ENCODE peak calls at places on chromosomes 1 and 21, in ten cellular contexts. One of them, this sample, is unnamed.
A peak's percentile ranks its signal among the peaks of the same experiment; 100 is the strongest.

GRCh38 chr21:42614391-42614790 is 39.0 kb upstream of the PDE9A start:
- DNase-seq in GOT3: no peak
- DNase-seq in AG08395: no peak
- DNase-seq in stimulated activated CD4-positive, alpha-beta T cell treated with anti-CD3 and anti-CD28 coated beads, Interleukin-2, amount 100 ng/mL, for 24 hours: peak; percentile 45
- DNase-seq in AG20443: no peak
- DNase-seq in SK-MEL-5: no peak
- DNase-seq in HTR-8/SVneo: no peak
- DNase-seq in substantia nigra: no peak
- DNase-seq in mesothelial cell of epicardium: no peak
- DNase-seq in choroid plexus epithelial cell: no peak
- DNase-seq in this sample: no peak

GRCh38 chr1:220652995-220653394 is 37.2 kb upstream of the C1orf115 start:
- DNase-seq in substantia nigra: no peak
- DNase-seq in HTR-8/SVneo: no peak
- DNase-seq in AG08395: no peak
- DNase-seq in GOT3: no peak
- DNase-seq in SK-MEL-5: no peak
- DNase-seq in choroid plexus epithelial cell: no peak
- DNase-seq in mesothelial cell of epicardium: no peak
- DNase-seq in stimulated activated CD4-positive, alpha-beta T cell treated with anti-CD3 and anti-CD28 coated beads, Interleukin-2, amount 100 ng/mL, for 24 hours: no peak
- DNase-seq in AG20443: no peak
- DNase-seq in this sample: no peak

GRCh38 chr1:198628064-198628455 is 10.8 kb upstream of the PTPRC start:
- DNase-seq in HTR-8/SVneo: no peak
- DNase-seq in SK-MEL-5: no peak
- DNase-seq in mesothelial cell of epicardium: no peak
- DNase-seq in stimulated activated CD4-positive, alpha-beta T cell treated with anti-CD3 and anti-CD28 coated beads, Interleukin-2, amount 100 ng/mL, for 24 hours: no peak
- DNase-seq in AG20443: no peak
- DNase-seq in substantia nigra: no peak
- DNase-seq in choroid plexus epithelial cell: no peak
- DNase-seq in GOT3: no peak
- DNase-seq in AG08395: no peak
- DNase-seq in this sample: no peak

GRCh38 chr1:230215049-230215448 is 148.0 kb downstream of the GALNT2 start:
- DNase-seq in stimulated activated CD4-positive, alpha-beta T cell treated with anti-CD3 and anti-CD28 coated beads, Interleukin-2, amount 100 ng/mL, for 24 hours: no peak
- DNase-seq in AG08395: peak; percentile 13
- DNase-seq in mesothelial cell of epicardium: no peak
- DNase-seq in SK-MEL-5: peak; percentile 48
- DNase-seq in GOT3: no peak
- DNase-seq in choroid plexus epithelial cell: peak; percentile 86
- DNase-seq in AG20443: peak; percentile 43
- DNase-seq in substantia nigra: peak; percentile 55
- DNase-seq in HTR-8/SVneo: peak; percentile 15
- DNase-seq in this sample: peak; percentile 83

GRCh38 chr21:25790122-25790951 is 55.6 kb downstream of the GABPA start:
- DNase-seq in HTR-8/SVneo: peak; percentile 42
- DNase-seq in stimulated activated CD4-positive, alpha-beta T cell treated with anti-CD3 and anti-CD28 coated beads, Interleukin-2, amount 100 ng/mL, for 24 hours: no peak
- DNase-seq in GOT3: no peak
- DNase-seq in substantia nigra: no peak
- DNase-seq in AG08395: peak; percentile 43
- DNase-seq in mesothelial cell of epicardium: no peak
- DNase-seq in AG20443: peak; percentile 42
- DNase-seq in choroid plexus epithelial cell: peak; percentile 71
- DNase-seq in SK-MEL-5: peak; percentile 61
- DNase-seq in this sample: peak; percentile 69

GRCh38 chr1:205229399-205229861 is 1.7 kb downstream of the TMCC2 start:
- DNase-seq in AG20443: peak; percentile 73
- DNase-seq in SK-MEL-5: peak; percentile 81
- DNase-seq in AG08395: peak; percentile 76
- DNase-seq in choroid plexus epithelial cell: peak; percentile 70
- DNase-seq in substantia nigra: peak; percentile 76
- DNase-seq in HTR-8/SVneo: peak; percentile 93
- DNase-seq in stimulated activated CD4-positive, alpha-beta T cell treated with anti-CD3 and anti-CD28 coated beads, Interleukin-2, amount 100 ng/mL, for 24 hours: peak; percentile 68
- DNase-seq in GOT3: no peak
- DNase-seq in mesothelial cell of epicardium: no peak
- DNase-seq in this sample: peak; percentile 59

GRCh38 chr1:109765896-109766615 is 2.3 kb upstream of the EPS8L3 start:
- DNase-seq in AG20443: no peak
- DNase-seq in HTR-8/SVneo: no peak
- DNase-seq in AG08395: no peak
- DNase-seq in substantia nigra: no peak
- DNase-seq in GOT3: no peak
- DNase-seq in stimulated activated CD4-positive, alpha-beta T cell treated with anti-CD3 and anti-CD28 coated beads, Interleukin-2, amount 100 ng/mL, for 24 hours: no peak
- DNase-seq in SK-MEL-5: no peak
- DNase-seq in mesothelial cell of epicardium: peak; percentile 14
- DNase-seq in choroid plexus epithelial cell: no peak
- DNase-seq in this sample: no peak

GRCh38 chr1:4395676-4396075 is 258.7 kb upstream of the AJAP1 start:
- DNase-seq in GOT3: no peak
- DNase-seq in AG20443: no peak
- DNase-seq in substantia nigra: no peak
- DNase-seq in SK-MEL-5: no peak
- DNase-seq in stimulated activated CD4-positive, alpha-beta T cell treated with anti-CD3 and anti-CD28 coated beads, Interleukin-2, amount 100 ng/mL, for 24 hours: no peak
- DNase-seq in HTR-8/SVneo: no peak
- DNase-seq in choroid plexus epithelial cell: no peak
- DNase-seq in mesothelial cell of epicardium: no peak
- DNase-seq in AG08395: no peak
- DNase-seq in this sample: no peak

GRCh38 chr1:53477626-53478025 is 18.4 kb downstream of the DMRTB1 start:
- DNase-seq in SK-MEL-5: no peak
- DNase-seq in AG20443: no peak
- DNase-seq in AG08395: no peak
- DNase-seq in mesothelial cell of epicardium: no peak
- DNase-seq in substantia nigra: no peak
- DNase-seq in HTR-8/SVneo: no peak
- DNase-seq in GOT3: no peak
- DNase-seq in choroid plexus epithelial cell: no peak
- DNase-seq in stimulated activated CD4-positive, alpha-beta T cell treated with anti-CD3 and anti-CD28 coated beads, Interleukin-2, amount 100 ng/mL, for 24 hours: no peak
- DNase-seq in this sample: no peak

GRCh38 chr1:95829581-95829980 is 595.6 kb downstream of the RWDD3 start:
- DNase-seq in choroid plexus epithelial cell: no peak
- DNase-seq in GOT3: no peak
- DNase-seq in AG20443: no peak
- DNase-seq in AG08395: no peak
- DNase-seq in HTR-8/SVneo: no peak
- DNase-seq in substantia nigra: no peak
- DNase-seq in stimulated activated CD4-positive, alpha-beta T cell treated with anti-CD3 and anti-CD28 coated beads, Interleukin-2, amount 100 ng/mL, for 24 hours: no peak
- DNase-seq in SK-MEL-5: no peak
- DNase-seq in mesothelial cell of epicardium: no peak
- DNase-seq in this sample: no peak

GRCh38 chr1:208683141-208683540 is 439.0 kb upstream of the PLXNA2 start:
- DNase-seq in choroid plexus epithelial cell: no peak
- DNase-seq in stimulated activated CD4-positive, alpha-beta T cell treated with anti-CD3 and anti-CD28 coated beads, Interleukin-2, amount 100 ng/mL, for 24 hours: no peak
- DNase-seq in HTR-8/SVneo: no peak
- DNase-seq in AG20443: no peak
- DNase-seq in mesothelial cell of epicardium: no peak
- DNase-seq in substantia nigra: no peak
- DNase-seq in GOT3: no peak
- DNase-seq in SK-MEL-5: no peak
- DNase-seq in AG08395: no peak
- DNase-seq in this sample: no peak

GRCh38 chr21:29540289-29540688 is 241.6 kb downstream of the BACH1 start:
- DNase-seq in HTR-8/SVneo: no peak
- DNase-seq in SK-MEL-5: peak; percentile 88
- DNase-seq in substantia nigra: no peak
- DNase-seq in GOT3: no peak
- DNase-seq in mesothelial cell of epicardium: no peak
- DNase-seq in AG08395: no peak
- DNase-seq in stimulated activated CD4-positive, alpha-beta T cell treated with anti-CD3 and anti-CD28 coated beads, Interleukin-2, amount 100 ng/mL, for 24 hours: no peak
- DNase-seq in AG20443: no peak
- DNase-seq in choroid plexus epithelial cell: peak; percentile 22
- DNase-seq in this sample: no peak

GRCh38 chr1:91645031-91645430 is 144.4 kb downstream of the CDC7 start:
- DNase-seq in GOT3: no peak
- DNase-seq in AG08395: no peak
- DNase-seq in substantia nigra: no peak
- DNase-seq in mesothelial cell of epicardium: no peak
- DNase-seq in choroid plexus epithelial cell: peak; percentile 13
- DNase-seq in HTR-8/SVneo: no peak
- DNase-seq in SK-MEL-5: no peak
- DNase-seq in AG20443: no peak
- DNase-seq in stimulated activated CD4-positive, alpha-beta T cell treated with anti-CD3 and anti-CD28 coated beads, Interleukin-2, amount 100 ng/mL, for 24 hours: no peak
- DNase-seq in this sample: no peak

GRCh38 chr1:243539636-243540035 is 283.8 kb downstream of the SDCCAG8 start:
- DNase-seq in AG20443: peak; percentile 9
- DNase-seq in HTR-8/SVneo: no peak
- DNase-seq in substantia nigra: no peak
- DNase-seq in GOT3: no peak
- DNase-seq in choroid plexus epithelial cell: no peak
- DNase-seq in AG08395: no peak
- DNase-seq in mesothelial cell of epicardium: no peak
- DNase-seq in SK-MEL-5: no peak
- DNase-seq in stimulated activated CD4-positive, alpha-beta T cell treated with anti-CD3 and anti-CD28 coated beads, Interleukin-2, amount 100 ng/mL, for 24 hours: no peak
- DNase-seq in this sample: no peak

GRCh38 chr1:28417441-28418277 is 48.1 kb downstream of the PHACTR4 start:
- DNase-seq in AG20443: peak; percentile 49
- DNase-seq in mesothelial cell of epicardium: no peak
- DNase-seq in AG08395: peak; percentile 37
- DNase-seq in stimulated activated CD4-positive, alpha-beta T cell treated with anti-CD3 and anti-CD28 coated beads, Interleukin-2, amount 100 ng/mL, for 24 hours: no peak
- DNase-seq in SK-MEL-5: no peak
- DNase-seq in choroid plexus epithelial cell: peak; percentile 76
- DNase-seq in HTR-8/SVneo: peak; percentile 36
- DNase-seq in substantia nigra: no peak
- DNase-seq in GOT3: no peak
- DNase-seq in this sample: peak; percentile 64

GRCh38 chr1:66752000-66752592 is at the start of gene DYNLT5:
- DNase-seq in substantia nigra: peak; percentile 36
- DNase-seq in AG08395: peak; percentile 76
- DNase-seq in choroid plexus epithelial cell: peak; percentile 50
- DNase-seq in mesothelial cell of epicardium: no peak
- DNase-seq in GOT3: no peak
- DNase-seq in SK-MEL-5: no peak
- DNase-seq in HTR-8/SVneo: peak; percentile 22
- DNase-seq in AG20443: peak; percentile 89
- DNase-seq in stimulated activated CD4-positive, alpha-beta T cell treated with anti-CD3 and anti-CD28 coated beads, Interleukin-2, amount 100 ng/mL, for 24 hours: no peak
- DNase-seq in this sample: peak; percentile 60

GRCh38 chr1:209590405-209590804 is 6.9 kb downstream of the CAMK1G start:
- DNase-seq in substantia nigra: peak; percentile 51
- DNase-seq in choroid plexus epithelial cell: peak; percentile 62
- DNase-seq in stimulated activated CD4-positive, alpha-beta T cell treated with anti-CD3 and anti-CD28 coated beads, Interleukin-2, amount 100 ng/mL, for 24 hours: no peak
- DNase-seq in GOT3: no peak
- DNase-seq in HTR-8/SVneo: no peak
- DNase-seq in AG08395: no peak
- DNase-seq in mesothelial cell of epicardium: no peak
- DNase-seq in SK-MEL-5: peak; percentile 66
- DNase-seq in AG20443: peak; percentile 70
- DNase-seq in this sample: peak; percentile 29

GRCh38 chr1:7535934-7536878 is 234.9 kb upstream of the VAMP3 start:
- DNase-seq in stimulated activated CD4-positive, alpha-beta T cell treated with anti-CD3 and anti-CD28 coated beads, Interleukin-2, amount 100 ng/mL, for 24 hours: no peak
- DNase-seq in AG20443: no peak
- DNase-seq in AG08395: no peak
- DNase-seq in substantia nigra: no peak
- DNase-seq in SK-MEL-5: no peak
- DNase-seq in HTR-8/SVneo: no peak
- DNase-seq in GOT3: no peak
- DNase-seq in mesothelial cell of epicardium: no peak
- DNase-seq in choroid plexus epithelial cell: no peak
- DNase-seq in this sample: no peak

GRCh38 chr1:112146201-112146715 is 156.8 kb upstream of the KCND3 start:
- DNase-seq in mesothelial cell of epicardium: no peak
- DNase-seq in choroid plexus epithelial cell: no peak
- DNase-seq in SK-MEL-5: no peak
- DNase-seq in substantia nigra: no peak
- DNase-seq in GOT3: no peak
- DNase-seq in stimulated activated CD4-positive, alpha-beta T cell treated with anti-CD3 and anti-CD28 coated beads, Interleukin-2, amount 100 ng/mL, for 24 hours: no peak
- DNase-seq in AG20443: no peak
- DNase-seq in HTR-8/SVneo: no peak
- DNase-seq in AG08395: no peak
- DNase-seq in this sample: no peak

GRCh38 chr1:29653886-29654450 is 417.6 kb downstream of the PTPRU start:
- DNase-seq in HTR-8/SVneo: no peak
- DNase-seq in GOT3: no peak
- DNase-seq in AG08395: no peak
- DNase-seq in SK-MEL-5: no peak
- DNase-seq in AG20443: no peak
- DNase-seq in stimulated activated CD4-positive, alpha-beta T cell treated with anti-CD3 and anti-CD28 coated beads, Interleukin-2, amount 100 ng/mL, for 24 hours: peak; percentile 8
- DNase-seq in substantia nigra: no peak
- DNase-seq in mesothelial cell of epicardium: no peak
- DNase-seq in choroid plexus epithelial cell: no peak
- DNase-seq in this sample: no peak

GRCh38 chr1:201737350-201738060 is 91.5 kb upstream of the IPO9 start:
- DNase-seq in AG08395: peak; percentile 90
- DNase-seq in GOT3: no peak
- DNase-seq in stimulated activated CD4-positive, alpha-beta T cell treated with anti-CD3 and anti-CD28 coated beads, Interleukin-2, amount 100 ng/mL, for 24 hours: no peak
- DNase-seq in choroid plexus epithelial cell: peak; percentile 94
- DNase-seq in substantia nigra: peak; percentile 64
- DNase-seq in AG20443: peak; percentile 85
- DNase-seq in SK-MEL-5: no peak
- DNase-seq in HTR-8/SVneo: no peak
- DNase-seq in mesothelial cell of epicardium: no peak
- DNase-seq in this sample: peak; percentile 95

GRCh38 chr1:205211839-205212241 is 338 bp upstream of the DSTYK start:
- DNase-seq in substantia nigra: no peak
- DNase-seq in stimulated activated CD4-positive, alpha-beta T cell treated with anti-CD3 and anti-CD28 coated beads, Interleukin-2, amount 100 ng/mL, for 24 hours: no peak
- DNase-seq in choroid plexus epithelial cell: no peak
- DNase-seq in mesothelial cell of epicardium: no peak
- DNase-seq in AG20443: no peak
- DNase-seq in HTR-8/SVneo: no peak
- DNase-seq in GOT3: no peak
- DNase-seq in SK-MEL-5: no peak
- DNase-seq in AG08395: no peak
- DNase-seq in this sample: no peak

GRCh38 chr1:35640380-35641232 is 720 bp downstream of the PSMB2 start:
- DNase-seq in stimulated activated CD4-positive, alpha-beta T cell treated with anti-CD3 and anti-CD28 coated beads, Interleukin-2, amount 100 ng/mL, for 24 hours: no peak
- DNase-seq in mesothelial cell of epicardium: no peak
- DNase-seq in SK-MEL-5: no peak
- DNase-seq in GOT3: no peak
- DNase-seq in choroid plexus epithelial cell: no peak
- DNase-seq in AG20443: no peak
- DNase-seq in AG08395: no peak
- DNase-seq in substantia nigra: no peak
- DNase-seq in HTR-8/SVneo: no peak
- DNase-seq in this sample: no peak

GRCh38 chr1:8137406-8138244 is 111.5 kb upstream of the ERRFI1 start:
- DNase-seq in SK-MEL-5: peak; percentile 81
- DNase-seq in AG20443: peak; percentile 85
- DNase-seq in substantia nigra: no peak
- DNase-seq in mesothelial cell of epicardium: no peak
- DNase-seq in GOT3: no peak
- DNase-seq in AG08395: peak; percentile 91
- DNase-seq in HTR-8/SVneo: peak; percentile 69
- DNase-seq in choroid plexus epithelial cell: peak; percentile 98
- DNase-seq in stimulated activated CD4-positive, alpha-beta T cell treated with anti-CD3 and anti-CD28 coated beads, Interleukin-2, amount 100 ng/mL, for 24 hours: no peak
- DNase-seq in this sample: peak; percentile 98

GRCh38 chr1:12604114-12604874 is 13.7 kb downstream of the DHRS3 start:
- DNase-seq in GOT3: no peak
- DNase-seq in substantia nigra: no peak
- DNase-seq in choroid plexus epithelial cell: peak; percentile 98
- DNase-seq in AG20443: peak; percentile 85
- DNase-seq in SK-MEL-5: peak; percentile 36
- DNase-seq in stimulated activated CD4-positive, alpha-beta T cell treated with anti-CD3 and anti-CD28 coated beads, Interleukin-2, amount 100 ng/mL, for 24 hours: peak; percentile 66
- DNase-seq in HTR-8/SVneo: peak; percentile 84
- DNase-seq in AG08395: peak; percentile 93
- DNase-seq in mesothelial cell of epicardium: no peak
- DNase-seq in this sample: peak; percentile 99

GRCh38 chr1:209051598-209051997 is 531.9 kb upstream of the CAMK1G start:
- DNase-seq in stimulated activated CD4-positive, alpha-beta T cell treated with anti-CD3 and anti-CD28 coated beads, Interleukin-2, amount 100 ng/mL, for 24 hours: no peak
- DNase-seq in mesothelial cell of epicardium: no peak
- DNase-seq in AG08395: no peak
- DNase-seq in GOT3: no peak
- DNase-seq in substantia nigra: no peak
- DNase-seq in SK-MEL-5: no peak
- DNase-seq in choroid plexus epithelial cell: no peak
- DNase-seq in AG20443: no peak
- DNase-seq in HTR-8/SVneo: no peak
- DNase-seq in this sample: no peak

GRCh38 chr21:29504751-29505321 is 206.1 kb downstream of the BACH1 start:
- DNase-seq in substantia nigra: no peak
- DNase-seq in HTR-8/SVneo: no peak
- DNase-seq in choroid plexus epithelial cell: peak; percentile 65
- DNase-seq in AG20443: peak; percentile 25
- DNase-seq in GOT3: no peak
- DNase-seq in stimulated activated CD4-positive, alpha-beta T cell treated with anti-CD3 and anti-CD28 coated beads, Interleukin-2, amount 100 ng/mL, for 24 hours: no peak
- DNase-seq in SK-MEL-5: no peak
- DNase-seq in mesothelial cell of epicardium: no peak
- DNase-seq in AG08395: peak; percentile 38
- DNase-seq in this sample: no peak